ENCODE peak calls at places on chromosomes 6 and 20, in eight cellular contexts. W is uterus, K is adrenal gland, Y is prostate gland, P is Peyer's patch, E is heart left ventricle, Q is sigmoid colon, L is K562. Z is an unnamed sample.
A peak's percentile ranks its signal among the peaks of the same experiment; 100 is the strongest.

GRCh38 chr20:17648306-17648646 is 33.8 kb downstream of the RRBP1 start:
- DNase-seq in W (no peak), Q (peak; percentile 68), K (peak; percentile 81), Y (no peak), L (no peak), P (peak; percentile 49), E (no peak), Z (no peak)

GRCh38 chr6:150485559-150486517 is 113.8 kb upstream of the PLEKHG1 start:
- DNase-seq in L (no peak), E (peak; percentile 27), K (peak; percentile 37), P (no peak), W (no peak), Q (no peak), Y (no peak), Z (no peak)

GRCh38 chr6:136524936-136525413 is 25.2 kb downstream of the MAP7 start:
- DNase-seq in E (no peak), Q (no peak), L (no peak), K (no peak), P (no peak), Y (no peak), W (no peak), Z (no peak)

GRCh38 chr6:996271-996852 is 303.4 kb upstream of the EXOC2 start:
- DNase-seq in L (no peak), E (no peak), P (no peak), K (no peak), Q (no peak), Y (no peak), W (no peak), Z (peak; percentile 26)

GRCh38 chr6:9116026-9116425 is 680.7 kb upstream of the SLC35B3 start:
- DNase-seq in Y (peak; percentile 13), W (no peak), P (no peak), K (no peak), L (no peak), E (no peak), Q (no peak), Z (no peak)

GRCh38 chr20:43243672-43244269 is 54.1 kb upstream of the PTPRT start:
- DNase-seq in E (no peak), L (no peak), W (no peak), K (no peak), P (no peak), Y (no peak), Q (no peak), Z (no peak)

GRCh38 chr6:116313377-116313776 is 33.6 kb upstream of the TSPYL1 start:
- DNase-seq in P (no peak), W (no peak), K (no peak), E (no peak), Q (no peak), Y (no peak), L (no peak), Z (no peak)

GRCh38 chr20:46176744-46177378 is 58.7 kb downstream of the CD40 start:
- DNase-seq in Q (no peak), K (no peak), P (no peak), E (no peak), W (no peak), Y (no peak), L (no peak), Z (no peak)

GRCh38 chr6:22112490-22112889 is 184.3 kb downstream of the PRL start:
- DNase-seq in Y (no peak), W (no peak), E (no peak), Q (no peak), L (no peak), P (no peak), K (peak; percentile 41), Z (no peak)

GRCh38 chr6:26570027-26570809 is 26.5 kb upstream of the ABT1 start:
- DNase-seq in Y (no peak), E (no peak), W (no peak), L (peak; percentile 41), P (peak; percentile 31), K (no peak), Q (no peak), Z (no peak)

GRCh38 chr6:98946877-98947410 is 802 bp downstream of the FBXL4 start:
- DNase-seq in P (peak; percentile 53), E (peak; percentile 11), Y (peak; percentile 12), Q (no peak), L (no peak), K (peak; percentile 17), W (peak; percentile 30), Z (peak; percentile 53)

GRCh38 chr6:156557269-156557885 is 219.8 kb upstream of the ARID1B start:
- DNase-seq in K (peak; percentile 39), E (peak; percentile 30), P (no peak), Q (no peak), Y (peak; percentile 57), W (no peak), L (no peak), Z (peak; percentile 62)

GRCh38 chr6:155313602-155314091 is 637 bp downstream of the TFB1M start:
- DNase-seq in P (no peak), L (no peak), E (no peak), K (peak; percentile 7), Y (no peak), W (peak; percentile 19), Q (no peak), Z (no peak)

GRCh38 chr20:44309763-44310663 is 989 bp downstream of the FITM2 start:
- DNase-seq in W (peak; percentile 36), Q (no peak), K (peak; percentile 58), L (peak; percentile 63), E (peak; percentile 39), Y (no peak), P (no peak), Z (no peak)

GRCh38 chr6:157434349-157435016 is 53.5 kb downstream of the ZDHHC14 start:
- DNase-seq in Y (peak; percentile 61), K (peak; percentile 93), L (no peak), W (peak; percentile 52), E (no peak), P (no peak), Q (no peak), Z (no peak)

GRCh38 chr6:10383312-10384063 is 31.4 kb downstream of the TFAP2A start:
- DNase-seq in Y (peak; percentile 41), Q (no peak), W (no peak), K (no peak), L (no peak), P (no peak), E (no peak), Z (no peak)

GRCh38 chr20:23517719-23518118 is 26.8 kb downstream of the CST8 start:
- DNase-seq in E (no peak), K (no peak), L (no peak), P (no peak), Q (no peak), W (no peak), Y (no peak), Z (no peak)

GRCh38 chr6:26022166-26022510 is 59.5 kb downstream of the TRIM38 start:
- DNase-seq in W (peak; percentile 84), L (peak; percentile 77), K (peak; percentile 83), E (peak; percentile 76), Y (peak; percentile 50), P (no peak), Q (peak; percentile 89), Z (peak; percentile 60)

GRCh38 chr20:25188218-25188617 is 7.3 kb upstream of the ENTPD6 start:
- DNase-seq in Y (no peak), L (no peak), Q (no peak), E (no peak), P (no peak), K (no peak), W (no peak), Z (no peak)

GRCh38 chr20:25191689-25192088 is 3.8 kb upstream of the ENTPD6 start:
- DNase-seq in Y (no peak), P (no peak), E (peak; percentile 54), L (no peak), K (peak; percentile 87), W (no peak), Q (no peak), Z (no peak)

GRCh38 chr20:25191051-25191450 is 4.5 kb upstream of the ENTPD6 start:
- DNase-seq in Y (no peak), K (peak; percentile 73), W (no peak), E (peak; percentile 56), Q (no peak), P (no peak), L (no peak), Z (peak; percentile 58)

GRCh38 chr20:25187638-25188037 is 7.9 kb upstream of the ENTPD6 start:
- DNase-seq in Q (no peak), K (no peak), P (no peak), E (no peak), W (no peak), Y (no peak), L (no peak), Z (no peak)
- H3K4me3 ChIP-seq in Q (no peak overlapping the region), K (no peak overlapping the region), P (no peak overlapping the region), E (no peak overlapping the region), W (no peak overlapping the region), Y (no peak overlapping the region), L (no peak overlapping the region), Z (no peak overlapping the region)

DNA sequence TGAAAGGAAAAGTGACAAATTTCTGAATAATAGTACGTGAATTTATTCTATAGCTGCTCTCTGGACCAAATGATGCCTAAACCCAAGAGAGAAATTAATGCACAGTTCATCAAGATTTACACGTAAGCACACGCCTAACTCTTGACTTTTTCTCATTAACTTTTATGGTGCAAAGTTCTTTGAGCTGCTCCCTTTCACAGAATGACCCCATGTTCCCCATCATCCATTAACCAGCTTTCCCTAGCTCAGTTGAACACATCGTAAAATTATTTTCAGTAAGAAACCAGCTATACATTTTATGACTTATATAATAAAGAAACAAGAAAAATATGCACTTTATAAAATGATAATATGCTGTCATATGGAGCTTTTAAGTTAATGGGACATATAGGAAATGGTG is 54.3 kb downstream of the ID4 start:
- DNase-seq in P (no peak), L (no peak), W (no peak), E (no peak), Q (no peak), K (no peak), Y (no peak), Z (no peak)
- TF ChIP-seq POLR2A in P (no peak), L (no peak), W (no peak), E (no peak), Q (no peak), K (no peak), Y (no peak), Z (no peak)

DNA sequence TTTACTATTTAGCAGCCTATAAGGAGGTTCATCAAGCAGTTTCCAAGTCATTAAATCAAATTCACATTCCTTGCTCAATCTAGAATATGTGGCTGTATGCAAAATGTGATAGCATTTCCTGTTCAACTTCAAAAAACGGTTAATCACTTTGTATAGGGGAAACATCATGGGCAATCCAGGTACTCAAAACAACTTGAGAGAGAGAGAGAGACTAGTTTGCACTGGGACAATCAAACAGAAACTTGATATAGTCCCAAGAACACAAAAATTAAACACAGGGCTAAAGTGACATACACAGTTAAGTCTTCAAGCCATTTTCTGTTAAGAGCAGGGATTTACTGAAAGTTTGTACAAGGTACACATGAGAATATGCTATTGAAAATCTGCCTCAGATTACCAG is 7.4 kb downstream of the CPNE1 start:
- DNase-seq in W (no peak), Q (no peak), K (no peak), L (no peak), P (no peak), E (no peak), Y (no peak), Z (no peak)
- H3K4me1 ChIP-seq in W (no peaks in the 10 kb centered on the region), Q (peaks cover 85% of the 10 kb centered on the region), K (peaks cover 12% of the 10 kb centered on the region), L (peaks cover 16% of the 10 kb centered on the region), P (no peaks in the 10 kb centered on the region), E (peaks cover 50% of the 10 kb centered on the region), Y (peaks cover 4% of the 10 kb centered on the region), Z (peaks cover 74% of the 10 kb centered on the region)

DNA sequence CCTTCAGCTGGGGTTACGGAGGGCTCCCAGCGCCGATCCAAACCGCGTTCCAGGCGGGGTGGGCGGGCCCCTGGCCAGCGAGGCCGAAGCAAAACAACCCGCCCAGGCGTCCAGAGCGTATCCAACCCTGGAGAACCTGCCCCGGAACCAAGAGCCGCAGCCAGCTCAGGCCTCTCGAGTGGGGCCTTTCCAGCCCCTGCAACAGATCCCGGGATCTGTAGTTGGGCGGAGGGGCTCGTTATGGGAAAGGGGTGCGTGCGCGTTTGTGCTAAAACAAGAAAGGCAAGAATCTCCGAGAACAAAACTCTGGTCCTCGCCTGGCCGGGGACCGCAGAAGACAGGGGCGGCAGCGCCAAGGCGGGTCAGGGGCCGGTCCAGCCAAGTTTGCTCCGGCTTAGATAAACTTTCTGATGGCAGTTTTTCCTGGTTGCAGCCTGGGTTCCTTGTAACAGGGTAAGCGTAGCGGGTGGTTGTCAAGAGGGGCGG is 528 bp upstream of the RIN2 start:
- DNase-seq in E (peak; percentile 90), L (no peak), Q (peak; percentile 94), Y (peak; percentile 62), P (peak; percentile 84), W (peak; percentile 87), K (peak; percentile 89), Z (peak; percentile 84)
- H3K4me3 ChIP-seq in E (peak overlapping the region; percentile 77), L (no peak overlapping the region), Q (peak overlapping the region; percentile 75), Y (peak overlapping the region; percentile 75), P (peak overlapping the region; percentile 43), W (peak overlapping the region; percentile 73), K (peak overlapping the region; percentile 77), Z (peak overlapping the region; percentile 71)